ENCODE peak calls at places on chromosome 12, in seven cellular contexts. B, N, P, Y, Q, M and J are unnamed samples.

GRCh38 chr12:62933871-62934798 is 815 bp downstream of the PPM1H start:
- DNase-seq in M (peak; percentile 60), Q (peak; percentile 67), P (peak; percentile 14), B (peak; percentile 25), Y (peak; percentile 9), N (no peak), J (peak; percentile 44)

GRCh38 chr12:1947081-1947480 is 28.6 kb upstream of the CACNA2D4 start:
- DNase-seq in N (no peak), M (no peak), P (no peak), B (no peak), Q (no peak), Y (no peak), J (no peak)

GRCh38 chr12:131096681-131097181 is 143.0 kb downstream of the ADGRD1 start:
- DNase-seq in Y (no peak), Q (peak; percentile 34), P (no peak), N (peak; percentile 14), M (peak; percentile 35), B (peak; percentile 14), J (no peak)

GRCh38 chr12:14845350-14845750 is 2.0 kb upstream of the ART4 start:
- DNase-seq in B (peak; percentile 64), Y (peak; percentile 73), N (no peak), P (peak; percentile 58), Q (no peak), M (no peak), J (peak; percentile 68)

GRCh38 chr12:15700595-15700994 is 88.6 kb downstream of the EPS8 start:
- DNase-seq in Q (no peak), B (no peak), P (no peak), M (no peak), N (no peak), Y (peak; percentile 95), J (no peak)

GRCh38 chr12:124557518-124558223 is 9.7 kb downstream of the NCOR2 start:
- DNase-seq in P (peak; percentile 86), B (no peak), Q (no peak), M (no peak), N (no peak), Y (no peak), J (no peak)

GRCh38 chr12:18631339-18631738 is 106.5 kb downstream of the PLCZ1 start:
- DNase-seq in B (no peak), Y (no peak), P (no peak), Q (no peak), N (no peak), M (no peak), J (no peak)

GRCh38 chr12:121713257-121714155 is 954 bp downstream of the TMEM120B start:
- DNase-seq in N (no peak), B (no peak), Q (peak; percentile 66), M (peak; percentile 53), Y (peak; percentile 22), P (no peak), J (peak; percentile 36)

GRCh38 chr12:107684029-107684790 is 1.4 kb upstream of the PWP1 start:
- DNase-seq in N (no peak), Y (peak; percentile 3), Q (no peak), P (no peak), B (no peak), M (no peak), J (no peak)

GRCh38 chr12:106309671-106310313 is 7.3 kb downstream of the TCP11L2 start:
- DNase-seq in Q (peak; percentile 54), P (no peak), Y (peak; percentile 62), N (no peak), M (no peak), B (no peak), J (no peak)

GRCh38 chr12:52394836-52395405 is 9.5 kb upstream of the KRT84 start:
- DNase-seq in N (no peak), Q (peak; percentile 19), M (peak; percentile 32), B (no peak), Y (no peak), P (no peak), J (no peak)

GRCh38 chr12:64207453-64207852 is 14.6 kb downstream of the KICS2 start:
- DNase-seq in Q (no peak), B (no peak), P (no peak), Y (no peak), N (no peak), M (no peak), J (no peak)

GRCh38 chr12:120089105-120089504 is 27.4 kb downstream of the RAB35 start:
- DNase-seq in P (no peak), Y (peak; percentile 9), M (no peak), B (no peak), N (no peak), Q (peak; percentile 10), J (no peak)

GRCh38 chr12:14326699-14327098 is 38.8 kb upstream of the ATF7IP start:
- DNase-seq in N (no peak), M (no peak), B (no peak), Y (no peak), Q (no peak), P (no peak), J (no peak)

GRCh38 chr12:48023386-48023785 is 19.1 kb upstream of the COL2A1 start:
- DNase-seq in M (no peak), B (no peak), Y (no peak), N (no peak), P (no peak), Q (no peak), J (no peak)

GRCh38 chr12:58966939-58967338 is 46.6 kb upstream of the LRIG3 start:
- DNase-seq in Q (no peak), B (no peak), P (no peak), Y (peak; percentile 22), M (no peak), N (no peak), J (no peak)

DNA sequence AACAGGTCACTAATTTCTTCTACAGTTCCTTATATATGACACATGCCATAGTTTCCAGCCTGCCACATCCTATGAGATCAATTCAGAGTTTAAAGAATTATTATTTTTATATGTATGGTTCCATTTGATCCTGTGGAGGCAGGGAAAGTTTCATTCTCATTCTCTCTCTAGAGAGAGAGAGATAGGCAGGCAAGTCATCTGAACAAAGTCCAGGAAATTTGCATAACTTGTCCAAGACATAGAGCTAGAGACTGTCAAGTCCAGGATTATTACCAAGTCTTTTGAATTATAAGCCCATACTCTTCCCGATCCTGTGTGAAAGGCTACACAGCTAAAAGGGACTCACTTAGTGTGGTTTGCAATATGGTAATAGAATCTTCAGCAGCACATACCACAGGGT is 215.3 kb downstream of the SSPN start:
- DNase-seq in M (no peak), Q (no peak), B (no peak), N (no peak), P (no peak), Y (no peak), J (no peak)
- H3K4me1 ChIP-seq in M (no peaks in the 10 kb centered on the region), Q (no peaks in the 10 kb centered on the region), B (no peaks in the 10 kb centered on the region), N (no peaks in the 10 kb centered on the region), P (peaks cover 2% of the 10 kb centered on the region), Y (no peaks in the 10 kb centered on the region), J (no peaks in the 10 kb centered on the region)

DNA sequence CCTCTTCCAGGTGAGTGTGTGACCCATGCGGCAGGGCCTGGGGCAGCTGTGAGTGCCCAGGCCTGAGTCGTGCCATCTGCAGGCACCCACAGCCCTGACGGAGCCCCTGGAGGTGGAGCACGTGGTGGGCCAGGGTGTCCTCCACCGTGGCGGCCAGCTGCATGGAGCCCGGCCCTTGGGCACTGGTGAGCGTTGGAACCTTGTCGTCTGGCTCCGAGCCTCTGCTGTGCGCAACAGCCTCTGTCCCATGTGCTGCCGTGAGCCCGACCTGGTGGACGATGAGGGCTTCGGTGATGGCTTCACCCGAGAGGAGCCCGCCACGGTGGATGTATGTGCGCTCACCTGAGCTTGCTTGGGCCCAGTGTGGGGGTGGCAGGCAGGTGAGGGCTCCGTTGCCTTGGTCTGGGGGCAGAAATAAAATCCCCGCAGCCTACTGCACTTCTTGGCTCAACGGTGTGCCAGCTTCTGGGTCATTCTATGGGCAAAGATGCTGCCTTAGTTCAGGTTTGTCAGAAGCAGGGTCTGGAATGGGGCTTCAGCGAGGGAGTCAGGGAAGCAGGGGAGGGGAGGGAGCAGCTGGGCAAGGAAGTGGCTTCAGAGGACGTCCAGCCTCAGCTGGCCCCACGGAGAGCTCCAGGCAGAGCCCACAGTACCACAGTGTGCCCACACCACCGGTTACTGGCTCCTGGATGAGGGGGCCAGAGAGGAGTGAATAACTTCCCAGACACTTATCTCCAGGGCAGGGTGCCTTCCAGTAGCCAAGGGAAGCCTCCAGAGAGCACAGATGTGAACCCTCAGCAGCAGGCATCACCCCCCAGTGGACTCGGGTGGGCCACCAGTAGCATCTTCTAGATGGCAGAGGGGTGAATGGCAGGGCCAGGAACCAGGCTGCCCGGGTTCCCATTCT is 1.2 kb upstream of the ARL6IP4 start:
- DNase-seq in B (no peak), M (no peak), N (no peak), Q (peak; percentile 52), Y (no peak), P (peak; percentile 48), J (no peak)
- H3K27ac ChIP-seq in B (peak overlapping the region; percentile 96), M (peak overlapping the region; percentile 4), N (peak overlapping the region; percentile 68), Q (peak overlapping the region; percentile 89), Y (peak overlapping the region; percentile 46), P (peak overlapping the region; percentile 76), J (peak overlapping the region; percentile 88)

DNA sequence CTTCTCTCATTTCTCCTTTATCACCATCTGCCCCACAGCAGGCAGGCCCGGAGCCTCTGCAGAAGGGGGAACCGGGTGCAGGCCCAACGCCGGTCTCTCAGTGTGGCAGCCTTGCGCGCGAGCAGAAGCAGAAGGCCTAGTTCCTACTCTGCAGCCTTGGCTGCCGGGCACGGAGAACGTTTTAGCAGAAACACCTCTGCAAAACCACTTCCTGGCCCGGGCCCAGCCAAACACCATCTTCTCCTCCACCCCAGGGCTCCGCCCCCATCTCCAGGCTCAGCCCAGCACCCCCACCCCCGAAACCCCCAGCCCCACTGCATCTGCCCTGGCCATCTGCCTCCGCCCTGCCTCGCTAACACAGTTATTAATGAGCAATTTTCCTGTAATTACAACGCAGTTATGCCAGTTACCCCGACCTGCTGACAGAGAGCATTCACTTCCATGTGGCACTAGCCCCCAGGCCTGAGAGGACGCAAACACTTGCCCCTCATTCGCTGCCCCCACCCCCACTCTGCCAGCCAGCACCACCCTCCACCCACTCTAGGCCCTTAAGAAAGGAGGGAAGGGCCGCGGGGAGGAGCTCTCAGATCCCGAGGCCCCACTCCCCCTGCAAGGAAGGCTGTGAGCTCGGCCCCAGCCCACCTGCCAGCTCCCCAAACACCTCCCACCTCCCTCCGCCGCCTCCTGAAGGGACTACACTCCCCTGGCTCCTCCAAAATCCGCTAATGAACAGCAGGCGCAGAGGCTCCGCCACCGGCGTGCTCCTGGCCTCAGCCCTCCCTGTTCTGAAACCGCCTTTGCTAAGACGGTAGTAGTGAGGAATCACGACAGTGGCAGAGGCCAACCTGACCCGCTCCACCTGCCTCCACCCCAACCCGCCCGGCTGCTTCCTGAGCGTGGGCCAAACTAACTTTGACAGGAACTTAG is 44.7 kb upstream of the FBRSL1 start:
- DNase-seq in Q (no peak), N (peak; percentile 82), B (peak; percentile 39), Y (no peak), P (no peak), M (no peak), J (peak; percentile 39)
- H3K4me3 ChIP-seq in Q (no peak overlapping the region), N (peak overlapping the region; percentile 36), B (peak overlapping the region; percentile 20), Y (peak overlapping the region; percentile 22), P (no peak overlapping the region), M (peak overlapping the region; percentile 15), J (peak overlapping the region; percentile 15)

GRCh38 chr12:6213969-6214368 is 13.8 kb downstream of the CD9 start:
- DNase-seq in Y (no peak), Q (no peak), B (no peak), N (no peak), M (no peak), P (no peak), J (no peak)

GRCh38 chr12:6214633-6215032 is 14.4 kb downstream of the CD9 start:
- DNase-seq in B (no peak), M (no peak), Y (no peak), N (no peak), Q (no peak), P (no peak), J (no peak)

GRCh38 chr12:6216581-6216980 is 16.4 kb downstream of the CD9 start:
- DNase-seq in Q (no peak), Y (no peak), N (no peak), B (no peak), M (no peak), P (no peak), J (no peak)

GRCh38 chr12:6215120-6215807 is 15.1 kb downstream of the CD9 start:
- DNase-seq in P (no peak), B (no peak), Y (no peak), Q (no peak), N (no peak), M (peak; percentile 45), J (no peak)

GRCh38 chr12:6215932-6216494 is 15.8 kb downstream of the CD9 start:
- DNase-seq in N (no peak), P (no peak), Y (peak; percentile 80), M (peak; percentile 78), B (peak; percentile 92), Q (peak; percentile 64), J (peak; percentile 90)
- H3K4me1 ChIP-seq in N (no peaks in the 10 kb centered on the region), P (peaks cover 50% of the 10 kb centered on the region), Y (peaks cover 18% of the 10 kb centered on the region), M (no peaks in the 10 kb centered on the region), B (peaks cover 73% of the 10 kb centered on the region), Q (peaks cover 10% of the 10 kb centered on the region), J (peaks cover 31% of the 10 kb centered on the region)